ENCODE peak calls at places on chromosomes 3 and 15, in five cellular contexts. One of them, this sample, is unnamed.

GRCh38 chr3:129592362-129593150 is 13.9 kb downstream of the PLXND1 start:
- DNase-seq in NCI-H2227 treated with DMSO at 0.1 percent for 48 hours: peak
- DNase-seq in kidney epithelial cell: no peak
- DNase-seq in neural progenitor cell: peak
- DNase-seq in T-helper 9 cell: no peak
- DNase-seq in this sample: no peak

GRCh38 chr3:9298236-9298635 is 48.8 kb upstream of the SRGAP3 start:
- DNase-seq in NCI-H2227 treated with DMSO at 0.1 percent for 48 hours: no peak
- DNase-seq in kidney epithelial cell: no peak
- DNase-seq in neural progenitor cell: no peak
- DNase-seq in T-helper 9 cell: no peak
- DNase-seq in this sample: no peak

GRCh38 chr3:126061301-126062032 is 22.5 kb downstream of the SLC41A3 start:
- DNase-seq in NCI-H2227 treated with DMSO at 0.1 percent for 48 hours: no peak
- DNase-seq in kidney epithelial cell: no peak
- DNase-seq in neural progenitor cell: no peak
- DNase-seq in T-helper 9 cell: no peak
- DNase-seq in this sample: no peak

GRCh38 chr3:158471639-158472294 is 99.2 kb upstream of the MLF1 start:
- DNase-seq in NCI-H2227 treated with DMSO at 0.1 percent for 48 hours: no peak
- DNase-seq in kidney epithelial cell: no peak
- DNase-seq in neural progenitor cell: no peak
- DNase-seq in T-helper 9 cell: no peak
- DNase-seq in this sample: peak

GRCh38 chr15:28021281-28022039 is 77.7 kb downstream of the OCA2 start:
- DNase-seq in NCI-H2227 treated with DMSO at 0.1 percent for 48 hours: peak
- DNase-seq in kidney epithelial cell: peak
- DNase-seq in neural progenitor cell: peak
- DNase-seq in T-helper 9 cell: no peak
- DNase-seq in this sample: peak

GRCh38 chr3:45943207-45943846 is at the start of gene CXCR6:
- DNase-seq in NCI-H2227 treated with DMSO at 0.1 percent for 48 hours: no peak
- DNase-seq in kidney epithelial cell: no peak
- DNase-seq in neural progenitor cell: no peak
- DNase-seq in T-helper 9 cell: no peak
- DNase-seq in this sample: peak

GRCh38 chr15:35271371-35272043 is 186.4 kb upstream of the NANOGP8 start:
- DNase-seq in NCI-H2227 treated with DMSO at 0.1 percent for 48 hours: no peak
- DNase-seq in kidney epithelial cell: no peak
- DNase-seq in neural progenitor cell: no peak
- DNase-seq in T-helper 9 cell: no peak
- DNase-seq in this sample: peak

GRCh38 chr15:70853270-70853854 is 595 bp downstream of the LARP6 start:
- DNase-seq in NCI-H2227 treated with DMSO at 0.1 percent for 48 hours: peak
- DNase-seq in kidney epithelial cell: no peak
- DNase-seq in neural progenitor cell: peak
- DNase-seq in T-helper 9 cell: no peak
- DNase-seq in this sample: peak

GRCh38 chr3:129112308-129113052 is 9.1 kb downstream of the RAB43 start:
- DNase-seq in NCI-H2227 treated with DMSO at 0.1 percent for 48 hours: no peak
- DNase-seq in kidney epithelial cell: peak
- DNase-seq in neural progenitor cell: no peak
- DNase-seq in T-helper 9 cell: no peak
- DNase-seq in this sample: no peak

GRCh38 chr3:150897592-150897991 is 7.6 kb downstream of the MINDY4B start:
- DNase-seq in NCI-H2227 treated with DMSO at 0.1 percent for 48 hours: no peak
- DNase-seq in kidney epithelial cell: no peak
- DNase-seq in neural progenitor cell: no peak
- DNase-seq in T-helper 9 cell: no peak
- DNase-seq in this sample: no peak

GRCh38 chr3:160616721-160617120 is 51.4 kb upstream of the KPNA4 start:
- DNase-seq in NCI-H2227 treated with DMSO at 0.1 percent for 48 hours: no peak
- DNase-seq in kidney epithelial cell: peak
- DNase-seq in neural progenitor cell: no peak
- DNase-seq in T-helper 9 cell: no peak
- DNase-seq in this sample: peak

GRCh38 chr3:119631529-119631928 is 28.9 kb downstream of the POPDC2 start:
- DNase-seq in NCI-H2227 treated with DMSO at 0.1 percent for 48 hours: no peak
- DNase-seq in kidney epithelial cell: no peak
- DNase-seq in neural progenitor cell: no peak
- DNase-seq in T-helper 9 cell: no peak
- DNase-seq in this sample: no peak

GRCh38 chr3:114903213-114903612 is 243.9 kb downstream of the ZBTB20 start:
- DNase-seq in NCI-H2227 treated with DMSO at 0.1 percent for 48 hours: no peak
- DNase-seq in kidney epithelial cell: no peak
- DNase-seq in neural progenitor cell: no peak
- DNase-seq in T-helper 9 cell: no peak
- DNase-seq in this sample: no peak

GRCh38 chr3:113626513-113627371 is 69.7 kb downstream of the USF3 start:
- DNase-seq in NCI-H2227 treated with DMSO at 0.1 percent for 48 hours: peak
- DNase-seq in kidney epithelial cell: no peak
- DNase-seq in neural progenitor cell: peak
- DNase-seq in T-helper 9 cell: no peak
- DNase-seq in this sample: peak

GRCh38 chr3:100634493-100635272 is 25.3 kb downstream of the ADGRG7 start:
- DNase-seq in NCI-H2227 treated with DMSO at 0.1 percent for 48 hours: no peak
- DNase-seq in kidney epithelial cell: no peak
- DNase-seq in neural progenitor cell: peak
- DNase-seq in T-helper 9 cell: no peak
- DNase-seq in this sample: peak

GRCh38 chr3:11558918-11559815 is 84.5 kb downstream of the VGLL4 start:
- DNase-seq in NCI-H2227 treated with DMSO at 0.1 percent for 48 hours: no peak
- DNase-seq in kidney epithelial cell: no peak
- DNase-seq in neural progenitor cell: no peak
- DNase-seq in T-helper 9 cell: no peak
- DNase-seq in this sample: no peak

GRCh38 chr3:61181874-61182273 is 69.4 kb downstream of the FHIT start:
- DNase-seq in NCI-H2227 treated with DMSO at 0.1 percent for 48 hours: no peak
- DNase-seq in kidney epithelial cell: peak
- DNase-seq in neural progenitor cell: no peak
- DNase-seq in T-helper 9 cell: no peak
- DNase-seq in this sample: peak

GRCh38 chr3:112043621-112044201 is 9.2 kb downstream of the TMPRSS7 start:
- DNase-seq in NCI-H2227 treated with DMSO at 0.1 percent for 48 hours: peak
- DNase-seq in kidney epithelial cell: peak
- DNase-seq in neural progenitor cell: peak
- DNase-seq in T-helper 9 cell: peak
- DNase-seq in this sample: peak

GRCh38 chr3:41329881-41330280 is 130.6 kb downstream of the CTNNB1 start:
- DNase-seq in NCI-H2227 treated with DMSO at 0.1 percent for 48 hours: no peak
- DNase-seq in kidney epithelial cell: no peak
- DNase-seq in neural progenitor cell: no peak
- DNase-seq in T-helper 9 cell: no peak
- DNase-seq in this sample: no peak

GRCh38 chr3:138549578-138549977 is 44.5 kb downstream of the CEP70 start:
- DNase-seq in NCI-H2227 treated with DMSO at 0.1 percent for 48 hours: no peak
- DNase-seq in kidney epithelial cell: no peak
- DNase-seq in neural progenitor cell: no peak
- DNase-seq in T-helper 9 cell: no peak
- DNase-seq in this sample: no peak

GRCh38 chr15:77025471-77025901 is 30.6 kb downstream of the PSTPIP1 start:
- DNase-seq in NCI-H2227 treated with DMSO at 0.1 percent for 48 hours: no peak
- DNase-seq in kidney epithelial cell: no peak
- DNase-seq in neural progenitor cell: peak
- DNase-seq in T-helper 9 cell: no peak
- DNase-seq in this sample: no peak

GRCh38 chr15:81029416-81030367 is 29.0 kb downstream of the TLNRD1 start:
- DNase-seq in NCI-H2227 treated with DMSO at 0.1 percent for 48 hours: no peak
- DNase-seq in kidney epithelial cell: no peak
- DNase-seq in neural progenitor cell: no peak
- DNase-seq in T-helper 9 cell: no peak
- DNase-seq in this sample: peak

GRCh38 chr3:115254492-115255196 is 107.6 kb upstream of the ZBTB20 start:
- DNase-seq in NCI-H2227 treated with DMSO at 0.1 percent for 48 hours: no peak
- DNase-seq in kidney epithelial cell: no peak
- DNase-seq in neural progenitor cell: peak
- DNase-seq in T-helper 9 cell: no peak
- DNase-seq in this sample: no peak

GRCh38 chr3:127254001-127254400 is 33.8 kb downstream of the PRR20G start:
- DNase-seq in NCI-H2227 treated with DMSO at 0.1 percent for 48 hours: no peak
- DNase-seq in kidney epithelial cell: no peak
- DNase-seq in neural progenitor cell: no peak
- DNase-seq in T-helper 9 cell: no peak
- DNase-seq in this sample: no peak

GRCh38 chr3:49788056-49788455 is 1.7 kb upstream of the IP6K1 start:
- DNase-seq in NCI-H2227 treated with DMSO at 0.1 percent for 48 hours: no peak
- DNase-seq in kidney epithelial cell: no peak
- DNase-seq in neural progenitor cell: no peak
- DNase-seq in T-helper 9 cell: no peak
- DNase-seq in this sample: no peak

GRCh38 chr3:95567346-95567745 is 1247.0 kb upstream of the EPHA6 start:
- DNase-seq in NCI-H2227 treated with DMSO at 0.1 percent for 48 hours: no peak
- DNase-seq in kidney epithelial cell: no peak
- DNase-seq in neural progenitor cell: no peak
- DNase-seq in T-helper 9 cell: no peak
- DNase-seq in this sample: no peak

GRCh38 chr3:160754371-160754854 is 1.6 kb upstream of the PPM1L start:
- DNase-seq in NCI-H2227 treated with DMSO at 0.1 percent for 48 hours: peak
- DNase-seq in kidney epithelial cell: no peak
- DNase-seq in neural progenitor cell: peak
- DNase-seq in T-helper 9 cell: no peak
- DNase-seq in this sample: peak

GRCh38 chr3:139764936-139765335 is 87.2 kb upstream of the NMNAT3 start:
- DNase-seq in NCI-H2227 treated with DMSO at 0.1 percent for 48 hours: no peak
- DNase-seq in kidney epithelial cell: peak
- DNase-seq in neural progenitor cell: no peak
- DNase-seq in T-helper 9 cell: no peak
- DNase-seq in this sample: peak

GRCh38 chr3:187572431-187572830 is 97.8 kb downstream of the SST start:
- DNase-seq in NCI-H2227 treated with DMSO at 0.1 percent for 48 hours: no peak
- DNase-seq in kidney epithelial cell: no peak
- DNase-seq in neural progenitor cell: no peak
- DNase-seq in T-helper 9 cell: no peak
- DNase-seq in this sample: peak

GRCh38 chr15:38610748-38611147 is 46.1 kb upstream of the RASGRP1 start:
- DNase-seq in NCI-H2227 treated with DMSO at 0.1 percent for 48 hours: no peak
- DNase-seq in kidney epithelial cell: no peak
- DNase-seq in neural progenitor cell: no peak
- DNase-seq in T-helper 9 cell: no peak
- DNase-seq in this sample: no peak

GRCh38 chr15:51814616-51815015 is 14.8 kb upstream of the TMOD3 start:
- DNase-seq in NCI-H2227 treated with DMSO at 0.1 percent for 48 hours: no peak
- DNase-seq in kidney epithelial cell: no peak
- DNase-seq in neural progenitor cell: no peak
- DNase-seq in T-helper 9 cell: no peak
- DNase-seq in this sample: peak

GRCh38 chr3:61981005-61981404 is 392.3 kb downstream of the FEZF2 start:
- DNase-seq in NCI-H2227 treated with DMSO at 0.1 percent for 48 hours: no peak
- DNase-seq in kidney epithelial cell: no peak
- DNase-seq in neural progenitor cell: no peak
- DNase-seq in T-helper 9 cell: no peak
- DNase-seq in this sample: no peak

GRCh38 chr15:45429974-45430792 is 51.8 kb upstream of the GATM start:
- DNase-seq in NCI-H2227 treated with DMSO at 0.1 percent for 48 hours: peak
- DNase-seq in kidney epithelial cell: no peak
- DNase-seq in neural progenitor cell: peak
- DNase-seq in T-helper 9 cell: peak
- DNase-seq in this sample: peak

GRCh38 chr3:177553586-177553985 is 356.3 kb upstream of the TBL1XR1 start:
- DNase-seq in NCI-H2227 treated with DMSO at 0.1 percent for 48 hours: no peak
- DNase-seq in kidney epithelial cell: no peak
- DNase-seq in neural progenitor cell: no peak
- DNase-seq in T-helper 9 cell: no peak
- DNase-seq in this sample: no peak

GRCh38 chr3:181210275-181210674 is 220.7 kb upstream of the DNAJC19 start:
- DNase-seq in NCI-H2227 treated with DMSO at 0.1 percent for 48 hours: no peak
- DNase-seq in kidney epithelial cell: no peak
- DNase-seq in neural progenitor cell: peak
- DNase-seq in T-helper 9 cell: no peak
- DNase-seq in this sample: peak

GRCh38 chr15:83570756-83571155 is 83.2 kb upstream of the ADAMTSL3 start:
- DNase-seq in NCI-H2227 treated with DMSO at 0.1 percent for 48 hours: no peak
- DNase-seq in kidney epithelial cell: no peak
- DNase-seq in neural progenitor cell: no peak
- DNase-seq in T-helper 9 cell: no peak
- DNase-seq in this sample: no peak

GRCh38 chr3:186772886-186773417 is 10.4 kb upstream of the EIF4A2 start:
- DNase-seq in NCI-H2227 treated with DMSO at 0.1 percent for 48 hours: no peak
- DNase-seq in kidney epithelial cell: no peak
- DNase-seq in neural progenitor cell: peak
- DNase-seq in T-helper 9 cell: peak
- DNase-seq in this sample: no peak

GRCh38 chr3:101266566-101266965 is 53.8 kb downstream of the IMPG2 start:
- DNase-seq in NCI-H2227 treated with DMSO at 0.1 percent for 48 hours: no peak
- DNase-seq in kidney epithelial cell: no peak
- DNase-seq in neural progenitor cell: no peak
- DNase-seq in T-helper 9 cell: no peak
- DNase-seq in this sample: no peak

GRCh38 chr3:5056005-5056391 is 66.1 kb upstream of the ARL8B start:
- DNase-seq in NCI-H2227 treated with DMSO at 0.1 percent for 48 hours: no peak
- DNase-seq in kidney epithelial cell: no peak
- DNase-seq in neural progenitor cell: no peak
- DNase-seq in T-helper 9 cell: no peak
- DNase-seq in this sample: no peak